ENCODE peak calls at places on chromosome 18, in four cellular contexts. T is neural progenitor cell, G is mucosa of descending colon, N is astrocyte of the cerebellum. O is an unnamed sample.

GRCh38 chr18:66759017-66759416 is 155.1 kb upstream of the CDH19 start:
- DNase-seq in T (no peak), N (no peak), G (no peak), O (no peak)

GRCh38 chr18:68840554-68841263 is 42.8 kb downstream of the CCDC102B start:
- DNase-seq in N (peak), G (no peak), T (peak), O (no peak)

GRCh38 chr18:33472554-33472953 is 32.0 kb upstream of the CCDC178 start:
- DNase-seq in N (no peak), G (no peak), T (no peak), O (no peak)

GRCh38 chr18:68098655-68099054 is 582.1 kb upstream of the DSEL start:
- DNase-seq in N (no peak), G (no peak), T (no peak), O (no peak)

GRCh38 chr18:8507361-8507760 is 101.9 kb upstream of the RAB12 start:
- DNase-seq in T (peak), N (no peak), G (no peak), O (no peak)

GRCh38 chr18:48080546-48080945 is 150.1 kb upstream of the SMAD2 start:
- DNase-seq in G (no peak), N (no peak), T (no peak), O (no peak)

GRCh38 chr18:834086-834720 is 22.2 kb upstream of the YES1 start:
- DNase-seq in G (no peak), N (no peak), T (no peak), O (no peak)

GRCh38 chr18:26091047-26091630 is 726 bp upstream of the SS18 start:
- DNase-seq in G (no peak), N (no peak), T (no peak), O (no peak)

GRCh38 chr18:58952871-58953270 is 88.2 kb downstream of the ZNF532 start:
- DNase-seq in G (no peak), N (no peak), T (no peak), O (no peak)

GRCh38 chr18:36693931-36694661 is 134.7 kb downstream of the TPGS2 start:
- DNase-seq in T (no peak), N (no peak), G (no peak), O (no peak)

GRCh38 chr18:79496978-79497637 is 101.4 kb downstream of the NFATC1 start:
- DNase-seq in G (peak), T (no peak), N (no peak), O (peak)

GRCh38 chr18:45212186-45213039 is 402.9 kb upstream of the SLC14A2 start:
- DNase-seq in N (peak), T (peak), G (peak), O (peak)

GRCh38 chr18:46712406-46712805 is 44.4 kb downstream of the ST8SIA5 start:
- DNase-seq in T (no peak), G (no peak), N (peak), O (no peak)

GRCh38 chr18:55967019-55967418 is 379.0 kb upstream of the TCF4 start:
- DNase-seq in N (no peak), T (no peak), G (no peak), O (no peak)

GRCh38 chr18:63917831-63918230 is 10.1 kb downstream of the SERPINB10 start:
- DNase-seq in T (no peak), N (no peak), G (no peak), O (no peak)

GRCh38 chr18:38961880-38962279 is 1396.3 kb upstream of the CELF4 start:
- DNase-seq in G (no peak), T (peak), N (no peak), O (no peak)

GRCh38 chr18:22175326-22175725 is 5.9 kb downstream of the GATA6 start:
- DNase-seq in T (no peak), N (no peak), G (no peak), O (no peak)

GRCh38 chr18:22177496-22177866 is 8.1 kb downstream of the GATA6 start:
- DNase-seq in N (no peak), G (no peak), T (no peak), O (no peak)

GRCh38 chr18:22174341-22175148 is 5.2 kb downstream of the GATA6 start:
- DNase-seq in T (peak), N (no peak), G (no peak), O (no peak)

GRCh38 chr18:22176622-22177495 is 7.5 kb downstream of the GATA6 start:
- DNase-seq in G (peak), T (peak), N (no peak), O (peak)

GRCh38 chr18:22176282-22176621 is 6.9 kb downstream of the GATA6 start:
- DNase-seq in T (no peak), G (no peak), N (no peak), O (no peak)
- H3K4me3 ChIP-seq in T (no peak), G (no peak), N (peak), O (peak)

DNA sequence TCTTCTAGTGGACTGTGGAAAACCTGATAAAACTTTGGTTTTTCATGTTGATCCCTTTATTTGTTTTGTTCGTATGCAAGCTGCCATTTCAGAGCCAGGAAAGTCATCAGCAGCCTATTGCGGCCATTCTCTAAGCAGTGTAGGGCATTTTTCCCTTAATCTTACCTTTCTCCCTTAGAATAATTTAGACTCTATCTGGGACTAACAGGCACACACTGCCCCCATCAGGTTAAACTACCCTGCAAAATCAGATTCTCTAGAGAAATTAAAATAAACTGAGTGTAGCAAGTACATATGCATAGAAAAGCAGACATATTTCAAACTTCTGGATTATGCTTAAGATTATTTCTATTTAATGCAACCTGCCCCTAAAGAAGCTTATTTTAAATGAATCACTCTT is 347.4 kb downstream of the METTL4 start:
- DNase-seq in N (peak), G (no peak), T (peak), O (no peak)
- TF ChIP-seq CTCF in N (peak), G (no peak), T (peak), O (peak)

GRCh38 chr18:57630002-57630758 is 8.5 kb upstream of the NARS1 start:
- DNase-seq in N (peak), T (peak), G (peak), O (peak)
- H3K4me3 ChIP-seq in N (peak), T (peak), G (peak), O (peak)

GRCh38 chr18:76981388-76981968 is 151.1 kb downstream of the MBP start:
- DNase-seq in T (no peak), G (peak), N (no peak), O (no peak)
- TF ChIP-seq CTCF in T (no peak), G (no peak), N (no peak), O (no peak)

O was measured in upper lobe of right lung.